ENCODE peak calls at places on chromosomes 3 and 15, in six cellular contexts. One of them, this sample, is unnamed.

GRCh38 chr3:8888296-8888915 is 74.9 kb downstream of the RAD18 start:
- DNase-seq in GM12878: no peak
- DNase-seq in K562: no peak
- DNase-seq in SK-N-SH: no peak
- DNase-seq in GM12892: no peak
- DNase-seq in HepG2: no peak
- DNase-seq in this sample: no peak

GRCh38 chr3:161420746-161421145 is 49.4 kb upstream of the SPTSSB start:
- DNase-seq in GM12878: no peak
- DNase-seq in HepG2: peak; percentile 94
- DNase-seq in SK-N-SH: no peak
- DNase-seq in GM12892: no peak
- DNase-seq in K562: no peak
- DNase-seq in this sample: no peak

GRCh38 chr15:101406014-101406413 is 83.5 kb downstream of the PCSK6 start:
- DNase-seq in HepG2: no peak
- DNase-seq in SK-N-SH: no peak
- DNase-seq in GM12892: no peak
- DNase-seq in GM12878: no peak
- DNase-seq in K562: no peak
- DNase-seq in this sample: no peak

GRCh38 chr3:134330895-134331810 is 43.1 kb downstream of the AMOTL2 start:
- DNase-seq in GM12878: no peak
- DNase-seq in SK-N-SH: no peak
- DNase-seq in HepG2: no peak
- DNase-seq in K562: no peak
- DNase-seq in GM12892: no peak
- DNase-seq in this sample: no peak

GRCh38 chr3:108053025-108053424 is 37.8 kb downstream of the CD47 start:
- DNase-seq in GM12892: no peak
- DNase-seq in K562: no peak
- DNase-seq in HepG2: no peak
- DNase-seq in GM12878: no peak
- DNase-seq in SK-N-SH: no peak
- DNase-seq in this sample: no peak

GRCh38 chr15:76161153-76162049 is 101.6 kb downstream of the TMEM266 start:
- DNase-seq in HepG2: no peak
- DNase-seq in SK-N-SH: no peak
- DNase-seq in GM12892: no peak
- DNase-seq in K562: no peak
- DNase-seq in GM12878: no peak
- DNase-seq in this sample: no peak

GRCh38 chr3:14319654-14320182 is 82.7 kb upstream of the SLC6A6 start:
- DNase-seq in HepG2: peak; percentile 80
- DNase-seq in GM12892: peak; percentile 64
- DNase-seq in GM12878: peak; percentile 72
- DNase-seq in SK-N-SH: peak; percentile 61
- DNase-seq in K562: peak; percentile 91
- DNase-seq in this sample: peak; percentile 67

GRCh38 chr3:168467085-168467714 is 371.5 kb upstream of the GOLIM4 start:
- DNase-seq in SK-N-SH: peak; percentile 23
- DNase-seq in HepG2: no peak
- DNase-seq in GM12892: no peak
- DNase-seq in K562: no peak
- DNase-seq in GM12878: peak; percentile 21
- DNase-seq in this sample: no peak

GRCh38 chr15:77642793-77643430 is 10.2 kb upstream of the LINGO1 start:
- DNase-seq in GM12878: no peak
- DNase-seq in SK-N-SH: peak; percentile 62
- DNase-seq in HepG2: peak; percentile 9
- DNase-seq in GM12892: no peak
- DNase-seq in K562: no peak
- DNase-seq in this sample: no peak

GRCh38 chr3:132625613-132626012 is 28.5 kb downstream of the ACKR4 start:
- DNase-seq in SK-N-SH: no peak
- DNase-seq in HepG2: no peak
- DNase-seq in K562: no peak
- DNase-seq in GM12892: no peak
- DNase-seq in GM12878: no peak
- DNase-seq in this sample: no peak

GRCh38 chr3:126033051-126033745 is 50.7 kb downstream of the SLC41A3 start:
- DNase-seq in GM12878: no peak
- DNase-seq in GM12892: no peak
- DNase-seq in K562: no peak
- DNase-seq in SK-N-SH: no peak
- DNase-seq in HepG2: no peak
- DNase-seq in this sample: no peak

GRCh38 chr3:109731639-109732473 is 394.5 kb upstream of the DPPA4 start:
- DNase-seq in K562: peak; percentile 21
- DNase-seq in SK-N-SH: peak; percentile 31
- DNase-seq in GM12892: no peak
- DNase-seq in HepG2: peak; percentile 27
- DNase-seq in GM12878: no peak
- DNase-seq in this sample: peak; percentile 2
- TF ChIP-seq TAF1 in K562: no peak
- TF ChIP-seq TAF1 in SK-N-SH: no peak
- TF ChIP-seq TAF1 in GM12892: no peak
- TF ChIP-seq TAF1 in HepG2: no peak
- TF ChIP-seq TAF1 in GM12878: no peak
- TF ChIP-seq TAF1 in this sample: no peak

GRCh38 chr3:124829819-124830554 is 57.2 kb downstream of the ITGB5 start:
- DNase-seq in SK-N-SH: no peak
- DNase-seq in GM12892: no peak
- DNase-seq in K562: no peak
- DNase-seq in HepG2: peak; percentile 56
- DNase-seq in GM12878: no peak
- DNase-seq in this sample: no peak
- TF ChIP-seq POLR2AphosphoS5 in SK-N-SH: no peak
- TF ChIP-seq POLR2AphosphoS5 in GM12892: no peak
- TF ChIP-seq POLR2AphosphoS5 in K562: no peak
- TF ChIP-seq POLR2AphosphoS5 in HepG2: no peak
- TF ChIP-seq POLR2AphosphoS5 in GM12878: no peak
- TF ChIP-seq POLR2AphosphoS5 in this sample: no peak

GRCh38 chr3:124398594-124398993 is 331.7 kb upstream of the UMPS start:
- DNase-seq in HepG2: no peak
- DNase-seq in SK-N-SH: no peak
- DNase-seq in GM12878: no peak
- DNase-seq in GM12892: no peak
- DNase-seq in K562: no peak
- DNase-seq in this sample: no peak

GRCh38 chr3:124396397-124396796 is 333.9 kb upstream of the UMPS start:
- DNase-seq in SK-N-SH: no peak
- DNase-seq in GM12892: no peak
- DNase-seq in GM12878: no peak
- DNase-seq in HepG2: no peak
- DNase-seq in K562: no peak
- DNase-seq in this sample: no peak

GRCh38 chr3:124397088-124397487 is 333.2 kb upstream of the UMPS start:
- DNase-seq in GM12878: no peak
- DNase-seq in K562: no peak
- DNase-seq in HepG2: no peak
- DNase-seq in GM12892: no peak
- DNase-seq in SK-N-SH: no peak
- DNase-seq in this sample: no peak

GRCh38 chr3:124407260-124407659 is 323.0 kb upstream of the UMPS start:
- DNase-seq in SK-N-SH: no peak
- DNase-seq in K562: no peak
- DNase-seq in GM12878: no peak
- DNase-seq in GM12892: no peak
- DNase-seq in HepG2: no peak
- DNase-seq in this sample: no peak

DNA sequence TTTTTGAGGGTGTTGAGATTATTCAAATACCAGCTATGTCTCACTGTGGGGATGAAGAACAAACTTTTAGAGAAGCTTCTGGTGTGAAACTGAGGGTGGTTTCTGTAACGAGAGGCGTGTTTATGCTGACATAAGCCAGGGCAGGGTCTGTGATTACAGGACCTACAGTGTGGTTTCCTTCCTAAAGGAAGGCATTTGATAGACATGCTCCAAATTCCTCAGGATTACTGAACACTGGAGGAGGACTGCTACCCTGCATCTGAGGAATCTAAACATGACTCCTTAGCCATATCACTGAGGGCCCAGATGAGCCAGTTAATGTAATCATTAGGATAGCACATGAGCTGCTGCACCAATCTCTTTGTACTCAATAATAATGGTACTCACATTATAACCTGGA is 328.4 kb upstream of the UMPS start:
- DNase-seq in K562: no peak
- DNase-seq in GM12878: no peak
- DNase-seq in GM12892: no peak
- DNase-seq in SK-N-SH: no peak
- DNase-seq in HepG2: no peak
- DNase-seq in this sample: no peak
- TF ChIP-seq TAF1 in K562: no peak
- TF ChIP-seq TAF1 in GM12878: no peak
- TF ChIP-seq TAF1 in GM12892: no peak
- TF ChIP-seq TAF1 in SK-N-SH: no peak
- TF ChIP-seq TAF1 in HepG2: no peak
- TF ChIP-seq TAF1 in this sample: no peak

DNA sequence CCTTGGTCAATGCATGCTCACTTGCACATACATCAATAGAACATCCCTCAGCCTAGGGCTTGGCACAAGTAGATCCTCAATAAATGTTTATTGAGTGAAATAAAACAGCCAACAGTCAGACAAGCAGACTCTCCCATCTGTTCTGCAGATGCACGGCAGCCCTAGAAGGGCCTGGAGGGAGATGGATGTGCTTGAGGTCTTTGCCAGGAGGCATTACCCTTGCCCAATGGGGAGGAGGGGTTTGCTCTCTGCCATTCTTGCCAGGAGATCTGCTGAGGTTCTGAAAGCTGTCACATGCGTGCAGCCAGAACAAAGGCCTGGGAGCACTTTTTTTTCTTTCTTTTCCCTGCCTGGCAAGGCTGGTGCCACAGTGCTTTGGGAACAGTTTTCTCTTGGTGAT is 349.3 kb upstream of the THRB start:
- DNase-seq in GM12892: no peak
- DNase-seq in HepG2: no peak
- DNase-seq in GM12878: no peak
- DNase-seq in K562: no peak
- DNase-seq in SK-N-SH: no peak
- DNase-seq in this sample: no peak
- TF ChIP-seq POLR2AphosphoS5 in GM12892: no peak
- TF ChIP-seq POLR2AphosphoS5 in HepG2: no peak
- TF ChIP-seq POLR2AphosphoS5 in GM12878: no peak
- TF ChIP-seq POLR2AphosphoS5 in K562: no peak
- TF ChIP-seq POLR2AphosphoS5 in SK-N-SH: no peak
- TF ChIP-seq POLR2AphosphoS5 in this sample: no peak

GRCh38 chr3:44280077-44280476 is 38.4 kb downstream of the TOPAZ1 start:
- DNase-seq in GM12892: no peak
- DNase-seq in K562: no peak
- DNase-seq in SK-N-SH: no peak
- DNase-seq in GM12878: no peak
- DNase-seq in HepG2: no peak
- DNase-seq in this sample: no peak
- TF ChIP-seq TAF1 in GM12892: no peak
- TF ChIP-seq TAF1 in K562: no peak
- TF ChIP-seq TAF1 in SK-N-SH: no peak
- TF ChIP-seq TAF1 in GM12878: no peak
- TF ChIP-seq TAF1 in HepG2: no peak
- TF ChIP-seq TAF1 in this sample: no peak

DNA sequence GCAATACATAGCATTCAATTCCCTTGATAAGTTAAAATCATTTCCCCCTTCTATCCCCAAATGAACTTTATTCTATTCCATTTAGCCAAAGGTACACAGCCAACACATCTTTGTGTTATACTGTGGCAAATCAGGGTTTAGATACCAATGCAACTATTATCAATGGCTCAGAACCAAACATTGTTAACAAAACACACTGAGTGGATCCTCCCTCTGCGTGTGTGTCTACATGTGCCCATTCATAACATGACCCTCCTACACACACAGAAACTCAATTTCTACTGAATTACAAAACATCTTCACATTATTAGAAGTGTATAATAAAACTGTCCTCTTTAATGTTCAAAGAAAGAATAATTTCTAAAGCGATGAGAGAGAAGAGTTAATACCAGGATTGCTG is 1.3 kb downstream of the TTBK2 start:
- DNase-seq in K562: no peak
- DNase-seq in GM12878: no peak
- DNase-seq in SK-N-SH: peak; percentile 17
- DNase-seq in HepG2: no peak
- DNase-seq in GM12892: no peak
- DNase-seq in this sample: no peak
- TF ChIP-seq POLR2AphosphoS5 in K562: no peak
- TF ChIP-seq POLR2AphosphoS5 in GM12878: no peak
- TF ChIP-seq POLR2AphosphoS5 in SK-N-SH: no peak
- TF ChIP-seq POLR2AphosphoS5 in HepG2: no peak
- TF ChIP-seq POLR2AphosphoS5 in GM12892: no peak
- TF ChIP-seq POLR2AphosphoS5 in this sample: no peak

DNA sequence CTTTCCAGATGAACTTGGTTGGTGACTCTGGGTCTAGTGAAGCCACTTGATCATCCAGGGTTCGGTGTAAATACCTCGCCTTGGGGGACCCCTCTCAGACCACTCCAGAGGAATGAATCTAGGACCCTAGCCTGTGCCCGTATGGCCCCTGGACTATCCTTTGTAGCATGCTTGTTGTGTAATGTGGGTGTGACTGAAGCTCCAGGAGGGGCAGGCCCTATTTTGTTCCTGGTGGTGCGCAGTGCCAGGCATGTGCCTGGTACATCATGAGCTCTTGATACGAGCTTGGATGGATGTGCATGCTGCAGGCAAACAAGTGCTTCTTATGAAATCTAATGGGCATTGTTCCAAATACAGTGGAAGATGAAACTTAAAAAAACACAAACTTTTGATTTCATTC is 82.8 kb downstream of the EBLN2 start:
- DNase-seq in HepG2: no peak
- DNase-seq in SK-N-SH: no peak
- DNase-seq in GM12892: no peak
- DNase-seq in K562: peak; percentile 8
- DNase-seq in GM12878: no peak
- DNase-seq in this sample: no peak
- TF ChIP-seq TAF1 in HepG2: no peak
- TF ChIP-seq TAF1 in SK-N-SH: no peak
- TF ChIP-seq TAF1 in GM12892: no peak
- TF ChIP-seq TAF1 in K562: no peak
- TF ChIP-seq TAF1 in GM12878: no peak
- TF ChIP-seq TAF1 in this sample: no peak

This sample was measured in GM12891.